ENCODE peak calls at places on chromosomes 5 and 9, in eight cellular contexts. M, O, Y, S, P, N, Q and R are unnamed samples.

GRCh38 chr5:161403996-161404395 is 142.5 kb downstream of the GABRB2 start:
- DNase-seq in M (no peak), P (no peak), O (no peak), S (no peak), N (no peak), Y (no peak), Q (no peak), R (no peak)

GRCh38 chr9:70954126-70954525 is 167.3 kb downstream of the TRPM3 start:
- DNase-seq in M (no peak), Y (peak; percentile 89), S (no peak), Q (no peak), N (no peak), O (peak; percentile 85), P (no peak), R (no peak)

GRCh38 chr9:95508242-95508967 is 8.4 kb downstream of the PTCH1 start:
- DNase-seq in Y (no peak), Q (no peak), O (no peak), M (no peak), P (no peak), N (peak; percentile 16), S (no peak), R (no peak)

GRCh38 chr9:6962164-6962563 is 204.4 kb downstream of the KDM4C start:
- DNase-seq in Q (no peak), N (no peak), M (no peak), O (no peak), S (no peak), Y (no peak), P (no peak), R (no peak)

GRCh38 chr5:35482167-35482755 is 135.4 kb upstream of the SPEF2 start:
- DNase-seq in P (no peak), O (no peak), S (no peak), Y (no peak), N (no peak), Q (no peak), M (no peak), R (no peak)

GRCh38 chr9:2718698-2719033 is 1.4 kb downstream of the KCNV2 start:
- DNase-seq in Y (no peak), Q (no peak), N (no peak), P (no peak), M (no peak), O (no peak), S (no peak), R (no peak)

GRCh38 chr5:123035320-123035949 is 1.1 kb downstream of the PPIC start:
- DNase-seq in N (no peak), Y (no peak), Q (no peak), S (no peak), M (peak; percentile 8), O (peak; percentile 39), P (peak; percentile 29), R (peak; percentile 64)

GRCh38 chr9:101311759-101312420 is 72.9 kb downstream of the BAAT start:
- DNase-seq in N (peak; percentile 11), Q (no peak), P (no peak), Y (peak; percentile 59), S (no peak), M (peak; percentile 84), O (peak; percentile 75), R (no peak)

GRCh38 chr5:95620870-95621838 is 1.3 kb downstream of the GPR150 start:
- DNase-seq in O (peak; percentile 14), M (peak; percentile 29), P (peak; percentile 31), Y (no peak), Q (peak; percentile 29), S (peak; percentile 38), N (peak; percentile 33), R (peak; percentile 32)

GRCh38 chr5:150779397-150780179 is 1.0 kb downstream of the SMIM3 start:
- DNase-seq in N (no peak), O (peak; percentile 57), Y (no peak), P (peak; percentile 40), Q (no peak), M (no peak), S (no peak), R (no peak)

GRCh38 chr9:111805841-111806241 is 11.1 kb upstream of the SHOC1 start:
- DNase-seq in Q (no peak), S (no peak), N (no peak), M (no peak), Y (peak; percentile 79), O (peak; percentile 99), P (no peak), R (no peak)

GRCh38 chr5:137666109-137666850 is 69.6 kb downstream of the KLHL3 start:
- DNase-seq in P (no peak), Y (no peak), O (no peak), Q (peak; percentile 17), S (peak; percentile 38), N (peak; percentile 25), M (peak; percentile 71), R (no peak)

GRCh38 chr5:66849803-66850202 is 253.6 kb downstream of the MAST4 start:
- DNase-seq in M (no peak), S (no peak), N (no peak), Y (peak; percentile 80), Q (no peak), O (peak; percentile 89), P (no peak), R (no peak)

GRCh38 chr5:174503461-174504265 is 220.7 kb upstream of the MSX2 start:
- DNase-seq in O (peak; percentile 92), M (peak; percentile 20), Q (no peak), Y (peak; percentile 79), S (no peak), N (no peak), P (no peak), R (no peak)

GRCh38 chr5:154962494-154962893 is 21.6 kb downstream of the MRPL22 start:
- DNase-seq in Q (no peak), P (no peak), N (no peak), O (peak; percentile 89), Y (peak; percentile 75), M (no peak), S (no peak), R (no peak)

GRCh38 chr9:38186372-38187115 is 117.5 kb upstream of the SHB start:
- DNase-seq in N (no peak), Q (no peak), O (no peak), Y (no peak), M (peak; percentile 10), S (no peak), P (no peak), R (no peak)

GRCh38 chr9:71662086-71662485 is 106.2 kb downstream of the CEMIP2 start:
- DNase-seq in N (no peak), O (no peak), S (no peak), Y (no peak), Q (no peak), P (no peak), M (no peak), R (no peak)

GRCh38 chr5:133295520-133295919 is 243.7 kb downstream of the HSPA4 start:
- DNase-seq in Y (peak; percentile 49), S (no peak), Q (no peak), O (no peak), M (no peak), N (no peak), P (no peak), R (no peak)

GRCh38 chr9:120856700-120857099 is 14.0 kb upstream of the PSMD5 start:
- DNase-seq in Q (no peak), M (peak; percentile 50), S (no peak), Y (no peak), O (no peak), P (no peak), N (no peak), R (no peak)